ENCODE peak calls at places on chromosomes 12 and 14, in nine cellular contexts. X, L, Z, Y, J, R, I, D and E are unnamed samples. For H3K9me3 and H3K27me3, the result is how much of the 10 kb centered on the place peaks cover.

GRCh38 chr12:52789637-52790426 is 6.1 kb downstream of the KRT3 start:
- DNase-seq in X (no peak), L (no peak), Z (no peak), Y (peak), J (no peak), R (no peak), I (no peak), D (peak), E (no peak)

GRCh38 chr12:81991868-81992267 is 232.7 kb upstream of the PPFIA2 start:
- DNase-seq in X (no peak), L (no peak), Z (no peak), Y (no peak), J (no peak), R (no peak), I (no peak), D (no peak), E (no peak)

GRCh38 chr12:47413806-47414205 is 292.0 kb downstream of the RPAP3 start:
- DNase-seq in X (no peak), L (no peak), Z (no peak), Y (no peak), J (no peak), R (no peak), I (no peak), D (no peak), E (no peak)

GRCh38 chr12:75825686-75826085 is 205.9 kb downstream of the PHLDA1 start:
- DNase-seq in X (peak), L (no peak), Z (no peak), Y (no peak), J (no peak), R (no peak), I (peak), D (no peak), E (no peak)

GRCh38 chr14:35689000-35689460 is 120.1 kb downstream of the RALGAPA1 start:
- DNase-seq in X (no peak), L (no peak), Z (no peak), Y (no peak), J (no peak), R (no peak), I (no peak), D (no peak), E (no peak)

GRCh38 chr12:111180830-111181726 is 187.8 kb downstream of the PHETA1 start:
- DNase-seq in X (peak), L (no peak), Z (no peak), Y (peak), J (peak), R (peak), I (no peak), D (peak), E (peak)

GRCh38 chr14:74618078-74618952 is 6.3 kb upstream of the LTBP2 start:
- DNase-seq in X (peak), L (peak), Z (peak), Y (peak), J (no peak), R (no peak), I (no peak), D (no peak), E (no peak)

GRCh38 chr12:53736602-53737493 is 9.6 kb upstream of the CALCOCO1 start:
- DNase-seq in X (no peak), L (no peak), Z (no peak), Y (no peak), J (no peak), R (no peak), I (no peak), D (no peak), E (no peak)

GRCh38 chr14:55333785-55334485 is 62.7 kb downstream of the FBXO34 start:
- DNase-seq in X (no peak), L (no peak), Z (no peak), Y (no peak), J (no peak), R (no peak), I (peak), D (no peak), E (no peak)

GRCh38 chr12:101039848-101040531 is 170.0 kb downstream of the SLC5A8 start:
- DNase-seq in X (no peak), L (no peak), Z (no peak), Y (peak), J (no peak), R (no peak), I (no peak), D (no peak), E (no peak)

GRCh38 chr12:91111366-91112321 is at the start of gene LUM:
- DNase-seq in X (peak), L (no peak), Z (no peak), Y (peak), J (peak), R (no peak), I (no peak), D (no peak), E (peak)

GRCh38 chr14:75042040-75042439 is 9.2 kb downstream of the MLH3 start:
- DNase-seq in X (no peak), L (no peak), Z (no peak), Y (peak), J (no peak), R (no peak), I (no peak), D (no peak), E (no peak)

GRCh38 chr12:10182662-10183061 is 3.8 kb downstream of the TMEM52B start:
- DNase-seq in X (peak), L (no peak), Z (no peak), Y (no peak), J (no peak), R (no peak), I (no peak), D (no peak), E (no peak)

GRCh38 chr14:52949711-52950409 is 990 bp downstream of the FERMT2 start:
- DNase-seq in X (peak), L (no peak), Z (peak), Y (peak), J (no peak), R (peak), I (no peak), D (no peak), E (no peak)

GRCh38 chr14:100498068-100498467 is 89.1 kb downstream of the BEGAIN start:
- DNase-seq in X (no peak), L (no peak), Z (no peak), Y (no peak), J (no peak), R (no peak), I (no peak), D (no peak), E (no peak)

GRCh38 chr12:112992541-112993398 is 14.5 kb downstream of the OAS2 start:
- DNase-seq in X (peak), L (peak), Z (peak), Y (peak), J (no peak), R (peak), I (peak), D (no peak), E (peak)

GRCh38 chr14:66288511-66288910 is 197.7 kb upstream of the CCDC196 start:
- DNase-seq in X (no peak), L (no peak), Z (no peak), Y (no peak), J (no peak), R (no peak), I (no peak), D (no peak), E (no peak)

GRCh38 chr12:16833376-16833775 is 227.4 kb upstream of the LMO3 start:
- DNase-seq in X (no peak), L (no peak), Z (no peak), Y (no peak), J (no peak), R (no peak), I (no peak), D (no peak), E (no peak)

GRCh38 chr12:6943719-6944380 is at the start of the genes C12orf57 and RNU7-1:
- DNase-seq in X (peak), L (peak), Z (peak), Y (peak), J (peak), R (peak), I (peak), D (peak), E (peak)

GRCh38 chr12:132176920-132177551 is 32.8 kb downstream of the NOC4L start:
- DNase-seq in X (no peak), L (no peak), Z (no peak), Y (no peak), J (no peak), R (no peak), I (no peak), D (no peak), E (no peak)

GRCh38 chr12:92943482-92944250 is 14.6 kb upstream of the EEA1 start:
- DNase-seq in X (peak), L (no peak), Z (no peak), Y (no peak), J (no peak), R (no peak), I (no peak), D (no peak), E (no peak)

GRCh38 chr12:191541-191940 is 22.4 kb downstream of the SLC6A12 start:
- DNase-seq in X (no peak), L (no peak), Z (no peak), Y (no peak), J (no peak), R (no peak), I (no peak), D (no peak), E (no peak)

GRCh38 chr12:104712477-104712876 is 245.6 kb downstream of the SLC41A2 start:
- DNase-seq in X (peak), L (no peak), Z (no peak), Y (no peak), J (no peak), R (no peak), I (no peak), D (no peak), E (no peak)

GRCh38 chr12:16399110-16399509 is 51.7 kb downstream of the MGST1 start:
- DNase-seq in X (no peak), L (no peak), Z (no peak), Y (no peak), J (no peak), R (no peak), I (no peak), D (no peak), E (no peak)

GRCh38 chr14:48027115-48027514 is 351.7 kb upstream of the MDGA2 start:
- DNase-seq in X (no peak), L (no peak), Z (no peak), Y (no peak), J (no peak), R (no peak), I (no peak), D (no peak), E (no peak)

DNA sequence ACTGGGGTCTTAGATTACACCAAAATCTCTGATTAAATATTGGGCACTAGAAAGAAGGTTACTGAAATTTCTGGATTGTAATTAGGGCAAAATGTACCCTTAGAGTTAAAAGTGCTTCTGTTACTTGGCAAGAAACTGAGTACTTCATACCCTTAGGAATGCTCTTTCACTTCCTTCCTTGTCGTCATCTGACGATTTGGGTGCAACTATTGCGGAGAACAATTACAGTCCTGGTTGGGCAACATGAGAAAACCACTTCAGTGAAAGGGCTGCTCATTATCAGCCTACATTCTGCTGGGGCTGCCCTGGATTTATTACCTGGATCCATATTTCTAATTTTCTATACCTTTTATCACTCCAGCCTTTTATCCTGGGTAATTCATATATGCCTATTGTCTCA is 348.5 kb upstream of the MDGA2 start:
- DNase-seq in X (no peak), L (no peak), Z (no peak), Y (no peak), J (no peak), R (no peak), I (no peak), D (no peak), E (no peak)
- H3K9me3 ChIP-seq in X (under half), L (under half), Z (under half), Y (under half), J (under half), R (under half), I (under half), D (under half), E (under half)

DNA sequence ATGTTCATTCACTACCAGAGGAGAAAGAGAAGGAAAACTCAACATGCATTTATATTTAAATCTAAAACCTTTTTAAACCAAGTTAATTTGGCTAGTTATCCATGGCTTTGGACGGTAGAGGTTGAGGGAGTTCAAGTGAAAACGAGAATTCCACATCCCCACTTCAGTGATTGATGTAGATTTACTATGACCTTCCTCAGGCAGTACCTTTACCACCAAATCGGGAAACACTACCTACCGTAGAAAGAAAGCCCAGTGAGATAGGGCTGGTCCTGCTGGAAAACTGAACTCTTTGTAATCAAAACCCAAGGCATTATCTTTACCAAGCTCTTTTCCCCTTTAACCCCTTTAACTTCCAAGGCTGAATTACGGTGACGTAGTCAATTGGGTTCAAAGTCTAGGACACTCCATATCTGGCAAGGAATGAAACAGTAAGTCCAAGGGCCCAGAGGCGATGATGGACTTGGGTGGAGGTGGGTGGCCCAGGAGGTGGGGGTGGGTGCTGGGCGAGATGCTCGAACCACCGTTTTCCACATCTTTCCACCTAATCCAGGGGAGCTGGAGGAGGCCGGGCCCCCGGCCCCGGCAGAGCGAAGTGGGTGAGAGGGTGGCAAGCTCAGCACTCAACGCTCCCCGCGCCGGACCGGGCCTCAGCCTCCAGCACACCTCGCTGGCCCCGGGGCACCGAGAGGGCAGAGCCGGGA is 618 bp downstream of the SEC23A start:
- DNase-seq in X (peak), L (no peak), Z (no peak), Y (peak), J (no peak), R (peak), I (no peak), D (no peak), E (peak)
- H3K27me3 ChIP-seq in X (under half), L (under half), Z (under half), Y (under half), J (under half), R (under half), I (under half), D (under half), E (under half)

GRCh38 chr14:105951399-105951798 is 425.0 kb downstream of the TMEM121 start:
- DNase-seq in X (no peak), L (no peak), Z (no peak), Y (no peak), J (no peak), R (no peak), I (no peak), D (no peak), E (no peak)

GRCh38 chr14:105952826-105953225 is 426.4 kb downstream of the TMEM121 start:
- DNase-seq in X (no peak), L (no peak), Z (no peak), Y (no peak), J (no peak), R (no peak), I (no peak), D (no peak), E (no peak)

GRCh38 chr14:105947599-105947998 is 421.2 kb downstream of the TMEM121 start:
- DNase-seq in X (no peak), L (no peak), Z (no peak), Y (no peak), J (no peak), R (no peak), I (no peak), D (no peak), E (no peak)

GRCh38 chr14:105952222-105952621 is 425.8 kb downstream of the TMEM121 start:
- DNase-seq in X (no peak), L (no peak), Z (no peak), Y (no peak), J (no peak), R (no peak), I (no peak), D (no peak), E (no peak)
- H3K9me3 ChIP-seq in X (under half), L (under half), Z (under half), Y (under half), J (under half), R (under half), I (under half), D (under half), E (under half)

GRCh38 chr14:37602605-37603453 is 7.4 kb downstream of the TTC6 start:
- DNase-seq in X (no peak), L (no peak), Z (no peak), Y (no peak), J (no peak), R (no peak), I (no peak), D (no peak), E (no peak)
- H3K27me3 ChIP-seq in X (half or more), L (under half), Z (under half), Y (under half), J (under half), R (under half), I (half or more), D (under half), E (half or more)